ENCODE peak calls at places on chromosomes 16 and 17, in nine cellular contexts. G, H, T, Q, Z, D, E, I and V are unnamed samples.

GRCh38 chr17:31499771-31500554 is 108.5 kb downstream of the RAB11FIP4 start:
- DNase-seq in G (no peak), H (peak), T (no peak), Q (peak), Z (no peak), D (no peak), E (no peak), I (peak), V (no peak)

GRCh38 chr17:73432624-73433190 is 120.9 kb upstream of the CDC42EP4 start:
- DNase-seq in G (no peak), H (no peak), T (no peak), Q (no peak), Z (no peak), D (no peak), E (no peak), I (no peak), V (no peak)

GRCh38 chr17:36188891-36189306 is 7.7 kb downstream of the CCL3L1 start:
- DNase-seq in G (no peak), H (peak), T (peak), Q (no peak), Z (no peak), D (no peak), E (no peak), I (no peak), V (no peak)

GRCh38 chr17:65261682-65262636 is 124.8 kb downstream of the RGS9 start:
- DNase-seq in G (no peak), H (no peak), T (no peak), Q (no peak), Z (no peak), D (no peak), E (no peak), I (no peak), V (peak)

GRCh38 chr16:27113341-27113841 is 46.7 kb downstream of the C16orf82 start:
- DNase-seq in G (no peak), H (no peak), T (no peak), Q (no peak), Z (no peak), D (no peak), E (no peak), I (no peak), V (no peak)

GRCh38 chr16:76940251-76940650 is 250.7 kb upstream of the MON1B start:
- DNase-seq in G (no peak), H (no peak), T (no peak), Q (no peak), Z (no peak), D (no peak), E (no peak), I (no peak), V (no peak)

GRCh38 chr17:77145635-77146632 is 5.2 kb downstream of the SEC14L1 start:
- DNase-seq in G (peak), H (peak), T (no peak), Q (peak), Z (no peak), D (no peak), E (no peak), I (no peak), V (peak)

GRCh38 chr16:8845699-8846298 is 23.0 kb downstream of the CARHSP1 start:
- DNase-seq in G (no peak), H (no peak), T (no peak), Q (no peak), Z (no peak), D (no peak), E (no peak), I (no peak), V (no peak)

GRCh38 chr16:88390760-88391496 is 8.2 kb downstream of the ZNF469 start:
- DNase-seq in G (no peak), H (no peak), T (no peak), Q (no peak), Z (no peak), D (no peak), E (no peak), I (no peak), V (no peak)

GRCh38 chr17:1878419-1879121 is 48.8 kb downstream of the RPA1 start:
- DNase-seq in G (no peak), H (no peak), T (no peak), Q (no peak), Z (no peak), D (no peak), E (no peak), I (peak), V (no peak)

GRCh38 chr17:70084476-70084875 is 9.5 kb downstream of the KCNJ16 start:
- DNase-seq in G (no peak), H (no peak), T (no peak), Q (no peak), Z (no peak), D (no peak), E (no peak), I (peak), V (peak)

GRCh38 chr17:4901648-4902344 is 1.1 kb downstream of the CHRNE start:
- DNase-seq in G (peak), H (no peak), T (peak), Q (peak), Z (peak), D (peak), E (no peak), I (no peak), V (no peak)

GRCh38 chr17:75601057-75601987 is 13.7 kb downstream of the MYO15B start:
- DNase-seq in G (peak), H (no peak), T (no peak), Q (peak), Z (peak), D (peak), E (peak), I (peak), V (peak)

GRCh38 chr17:38879878-38880727 is 10.2 kb downstream of the LASP1 start:
- DNase-seq in G (no peak), H (no peak), T (no peak), Q (peak), Z (no peak), D (no peak), E (no peak), I (peak), V (peak)

GRCh38 chr16:57775661-57776469 is 26.4 kb downstream of the KIFC3 start:
- DNase-seq in G (peak), H (peak), T (no peak), Q (no peak), Z (no peak), D (no peak), E (no peak), I (no peak), V (no peak)

GRCh38 chr17:66304304-66305174 is 2.1 kb downstream of the PRKCA start:
- DNase-seq in G (peak), H (no peak), T (no peak), Q (no peak), Z (no peak), D (no peak), E (no peak), I (peak), V (no peak)

GRCh38 chr17:70086468-70086867 is 11.4 kb downstream of the KCNJ16 start:
- DNase-seq in G (no peak), H (no peak), T (no peak), Q (no peak), Z (no peak), D (no peak), E (no peak), I (no peak), V (no peak)

GRCh38 chr16:66751135-66751991 is at the start of gene DYNC1LI2:
- DNase-seq in G (peak), H (peak), T (no peak), Q (peak), Z (peak), D (peak), E (peak), I (peak), V (peak)

GRCh38 chr16:27588052-27588451 is 38.1 kb downstream of the KATNIP start:
- DNase-seq in G (no peak), H (no peak), T (no peak), Q (no peak), Z (no peak), D (no peak), E (no peak), I (no peak), V (no peak)

GRCh38 chr17:64028874-64029464 is 8.5 kb upstream of the ICAM2 start:
- DNase-seq in G (peak), H (peak), T (no peak), Q (peak), Z (peak), D (peak), E (no peak), I (peak), V (peak)

GRCh38 chr17:44636562-44636961 is 19.7 kb upstream of the MEIOC start:
- DNase-seq in G (no peak), H (no peak), T (no peak), Q (no peak), Z (no peak), D (no peak), E (no peak), I (peak), V (peak)

GRCh38 chr17:39704821-39705551 is 5.1 kb downstream of the ERBB2 start:
- DNase-seq in G (no peak), H (no peak), T (no peak), Q (no peak), Z (no peak), D (no peak), E (no peak), I (no peak), V (peak)

GRCh38 chr17:42979511-42980273 is at the start of gene PTGES3L:
- DNase-seq in G (peak), H (peak), T (no peak), Q (peak), Z (no peak), D (peak), E (no peak), I (no peak), V (peak)

GRCh38 chr16:51056331-51056730 is 94.7 kb downstream of the SALL1 start:
- DNase-seq in G (no peak), H (no peak), T (no peak), Q (no peak), Z (no peak), D (no peak), E (no peak), I (no peak), V (no peak)